ENCODE peak calls at places on chromosomes 11 and 22, in six cellular contexts. L is body of pancreas, V is uterus, E is stomach, G is Peyer's patch, D is prostate gland. J is an unnamed sample.
A peak's percentile ranks its signal among the peaks of the same experiment; 100 is the strongest.

GRCh38 chr22:40610329-40610850 is 26.1 kb downstream of the MRTFA start:
- DNase-seq in V (no peak), E (no peak), D (no peak), G (no peak), L (no peak), J (no peak)

GRCh38 chr11:83480811-83481210 is 194.6 kb upstream of the CCDC90B start:
- DNase-seq in G (no peak), V (no peak), E (no peak), D (no peak), L (no peak), J (no peak)

GRCh38 chr11:2685566-2686359 is 14.0 kb downstream of the KCNQ1OT1 start:
- DNase-seq in D (no peak), L (peak; percentile 8), V (peak; percentile 6), G (peak; percentile 34), E (no peak), J (no peak)

GRCh38 chr22:48352086-48352911 is 1475.4 kb downstream of the BRD1 start:
- DNase-seq in G (no peak), E (no peak), L (no peak), V (no peak), D (no peak), J (no peak)

GRCh38 chr11:9386086-9386485 is 1.6 kb downstream of the IPO7 start:
- DNase-seq in E (no peak), G (no peak), V (no peak), L (no peak), D (no peak), J (no peak)

GRCh38 chr11:131178020-131178419 is 192.4 kb upstream of the NTM start:
- DNase-seq in L (no peak), G (no peak), D (no peak), V (no peak), E (no peak), J (no peak)

GRCh38 chr11:45410391-45411215 is 124.5 kb upstream of the SYT13 start:
- DNase-seq in G (no peak), E (no peak), V (no peak), L (no peak), D (no peak), J (no peak)

GRCh38 chr11:76808158-76808557 is 25.0 kb downstream of the TSKU start:
- DNase-seq in L (peak; percentile 7), G (no peak), E (no peak), V (no peak), D (no peak), J (no peak)

GRCh38 chr11:35352107-35352888 is 67.1 kb downstream of the SLC1A2 start:
- DNase-seq in G (no peak), V (peak; percentile 38), E (peak; percentile 53), D (no peak), L (no peak), J (no peak)

GRCh38 chr11:74069146-74070046 is 60.5 kb upstream of the UCP3 start:
- DNase-seq in D (peak; percentile 82), E (peak; percentile 34), V (no peak), L (peak; percentile 14), G (no peak), J (peak; percentile 39)

GRCh38 chr22:46763051-46763705 is 728 bp downstream of the TBC1D22A start:
- DNase-seq in G (peak; percentile 89), E (no peak), L (no peak), V (peak; percentile 68), D (no peak), J (no peak)

GRCh38 chr11:120532511-120533196 is 21.1 kb downstream of the GRIK4 start:
- DNase-seq in L (no peak), E (no peak), D (no peak), V (no peak), G (no peak), J (no peak)

GRCh38 chr11:67437082-67437821 is at the start of gene PTPRCAP:
- DNase-seq in G (peak; percentile 93), L (no peak), E (peak; percentile 41), V (no peak), D (no peak), J (no peak)

GRCh38 chr11:125494987-125495725 is 909 bp downstream of the FEZ1 start:
- DNase-seq in E (no peak), L (peak; percentile 17), V (peak; percentile 35), D (peak; percentile 8), G (no peak), J (no peak)

GRCh38 chr11:86548278-86548917 is 124.0 kb downstream of the ME3 start:
- DNase-seq in V (no peak), G (no peak), D (no peak), E (no peak), L (no peak), J (no peak)

GRCh38 chr11:71249301-71249700 is 3.1 kb downstream of the SHANK2 start:
- DNase-seq in L (no peak), E (peak; percentile 25), D (no peak), G (peak; percentile 23), V (no peak), J (no peak)

GRCh38 chr22:21929253-21929652 is 23.4 kb downstream of the PPM1F start:
- DNase-seq in E (no peak), L (no peak), D (no peak), V (no peak), G (no peak), J (no peak)

GRCh38 chr11:862028-862703 is 19.5 kb downstream of the TSPAN4 start:
- DNase-seq in G (no peak), L (no peak), V (peak; percentile 18), D (no peak), E (peak; percentile 58), J (no peak)

GRCh38 chr11:74593463-74593862 is 1.1 kb downstream of the POLD3 start:
- DNase-seq in V (no peak), L (no peak), E (no peak), D (no peak), G (no peak), J (no peak)

GRCh38 chr22:40418366-40419201 is 48.2 kb downstream of the SGSM3 start:
- DNase-seq in G (no peak), V (no peak), L (no peak), E (no peak), D (no peak), J (no peak)

GRCh38 chr11:69446108-69446507 is 35.4 kb upstream of the LINC01488 start:
- DNase-seq in G (no peak), E (no peak), V (no peak), L (no peak), D (no peak), J (no peak)

GRCh38 chr11:12449961-12450715 is 72.8 kb downstream of the PARVA start:
- DNase-seq in L (no peak), G (no peak), V (no peak), D (no peak), E (no peak), J (no peak)

GRCh38 chr11:119339581-119340334 is 925 bp downstream of the C1QTNF5 start:
- DNase-seq in L (peak; percentile 71), E (peak; percentile 73), D (no peak), G (peak; percentile 73), V (peak; percentile 76), J (no peak)

GRCh38 chr11:9738126-9738525 is 74.2 kb downstream of the SWAP70 start:
- DNase-seq in G (peak; percentile 66), L (no peak), D (no peak), V (no peak), E (no peak), J (no peak)

GRCh38 chr11:78450866-78451265 is 33.2 kb upstream of the GAB2 start:
- DNase-seq in E (no peak), V (no peak), D (no peak), L (no peak), G (no peak), J (no peak)

GRCh38 chr22:50542416-50542927 is 3.2 kb upstream of the KLHDC7B start:
- DNase-seq in D (no peak), L (no peak), E (no peak), V (no peak), G (no peak), J (no peak)
- H3K4me1 ChIP-seq in D (no peaks in the 10 kb centered on the region), L (peaks cover 22% of the 10 kb centered on the region), E (peaks cover 17% of the 10 kb centered on the region), V (no peaks in the 10 kb centered on the region), G (peaks cover 23% of the 10 kb centered on the region), J (peaks cover 8% of the 10 kb centered on the region)

GRCh38 chr11:6319879-6320410 is 356 bp downstream of the CAVIN3 start:
- DNase-seq in D (peak; percentile 56), L (peak; percentile 86), E (peak; percentile 86), G (peak; percentile 79), V (peak; percentile 95), J (peak; percentile 85)

GRCh38 chr11:6321961-6322362 is 1.7 kb upstream of the CAVIN3 start:
- DNase-seq in V (no peak), D (no peak), L (no peak), E (no peak), G (no peak), J (no peak)

GRCh38 chr11:6319001-6319878 is 1.1 kb downstream of the CAVIN3 start:
- DNase-seq in V (peak; percentile 66), D (no peak), L (peak; percentile 43), E (peak; percentile 40), G (peak; percentile 46), J (peak; percentile 26)

GRCh38 chr11:6321356-6321755 is 1.1 kb upstream of the CAVIN3 start:
- DNase-seq in L (no peak), D (no peak), E (no peak), V (peak; percentile 31), G (no peak), J (no peak)

DNA sequence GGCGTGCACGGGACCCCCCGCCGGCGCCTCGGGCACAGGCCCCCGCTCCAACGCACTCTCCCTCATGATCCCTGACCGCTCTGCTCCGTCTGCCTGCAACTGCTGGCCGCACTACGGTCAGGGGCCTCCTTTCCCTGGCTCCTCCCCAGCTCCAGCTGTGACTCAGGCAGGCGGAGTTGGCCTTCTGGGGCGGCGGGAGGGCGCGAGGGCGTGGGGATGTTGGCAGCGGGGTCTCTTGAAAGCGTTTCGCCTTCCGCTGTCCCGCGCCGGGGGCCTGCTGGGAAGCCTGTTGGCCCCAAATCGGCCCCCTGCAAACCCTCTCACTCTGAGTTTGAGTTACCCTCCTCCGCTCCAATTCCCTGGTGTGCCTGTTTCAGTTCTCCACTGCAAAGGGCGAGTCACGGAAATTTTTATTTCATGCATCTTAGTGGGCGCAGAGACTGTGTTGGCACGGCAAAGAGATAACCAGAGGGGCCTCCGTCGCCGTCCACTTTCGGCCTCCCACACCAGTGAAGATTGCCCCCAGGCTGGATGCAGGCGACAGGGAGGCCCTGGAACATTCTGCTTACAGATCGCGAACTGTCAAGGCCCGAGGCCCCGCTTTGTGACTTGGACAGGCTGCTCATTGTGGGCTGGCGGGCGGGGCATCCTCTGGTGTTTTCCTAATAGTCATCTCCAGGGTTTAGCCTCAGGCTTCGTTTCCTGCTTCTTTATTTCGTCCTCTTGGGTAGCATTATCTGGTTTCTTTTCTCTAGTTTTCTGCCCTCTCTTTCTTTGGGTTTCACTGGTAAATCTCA is at the start of gene CAVIN3:
- DNase-seq in V (peak; percentile 89), L (peak; percentile 74), E (peak; percentile 70), D (peak; percentile 17), G (peak; percentile 67), J (peak; percentile 52)
- TF ChIP-seq POLR2A in V (peak; percentile 51), L (peak; percentile 81), E (no peak), D (no peak), G (peak; percentile 8), J (no peak)

DNA sequence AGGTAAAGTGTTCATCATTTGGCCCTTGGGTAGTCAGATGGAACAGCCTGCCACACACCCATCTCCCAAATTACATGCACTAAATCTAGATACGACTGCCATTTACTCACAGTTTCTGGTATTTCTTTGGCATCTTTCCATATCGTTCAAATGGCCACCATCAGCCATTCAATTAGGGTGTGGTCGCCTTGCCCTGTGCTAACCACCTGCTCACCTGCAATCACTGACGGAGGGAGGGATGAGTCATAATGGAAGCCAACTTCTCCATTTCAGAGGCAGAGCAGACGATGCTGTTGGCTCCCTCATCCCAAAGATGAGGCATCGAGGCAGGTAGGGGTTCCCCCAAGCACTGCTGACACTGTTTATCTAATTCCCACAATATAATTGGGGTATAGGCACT is 14.6 kb downstream of the MS4A6A start:
- DNase-seq in E (no peak), L (no peak), G (no peak), V (no peak), D (no peak), J (no peak)
- H3K9me3 ChIP-seq in E (no peaks in the 10 kb centered on the region), L (no peaks in the 10 kb centered on the region), G (no peaks in the 10 kb centered on the region), V (no peaks in the 10 kb centered on the region), D (no peaks in the 10 kb centered on the region), J (no peaks in the 10 kb centered on the region)

GRCh38 chr22:28658448-28658847 is 21.2 kb downstream of the TTC28 start:
- DNase-seq in V (no peak), G (no peak), E (no peak), D (no peak), L (no peak), J (no peak)
- H3K4me1 ChIP-seq in V (no peaks in the 10 kb centered on the region), G (no peaks in the 10 kb centered on the region), E (no peaks in the 10 kb centered on the region), D (no peaks in the 10 kb centered on the region), L (peaks cover 27% of the 10 kb centered on the region), J (no peaks in the 10 kb centered on the region)

J was measured in gastrocnemius medialis.